ENCODE peak calls at places on chromosomes 13 and 19, in seven cellular contexts. K is OCI-LY7, B is MM.1S, F is PC-9, N is Karpas-422, V is GM23338, T is HCT116. J is an unnamed sample. For H3K4me1 and H3K9me2, the result is how much of the 10 kb centered on the place peaks cover.

GRCh38 chr13:66835040-66835628 is 395.0 kb downstream of the PCDH9 start:
- DNase-seq in K (no peak), B (no peak), F (no peak), N (no peak), V (no peak), T (no peak), J (no peak)

GRCh38 chr13:82627183-82627582 is 1255.1 kb downstream of the SLITRK1 start:
- DNase-seq in K (no peak), B (no peak), F (no peak), N (no peak), V (no peak), T (no peak), J (peak)

GRCh38 chr13:99750951-99751350 is 220.6 kb downstream of the ZIC5 start:
- DNase-seq in K (no peak), B (no peak), F (no peak), N (no peak), V (no peak), T (no peak), J (no peak)

GRCh38 chr13:29849731-29850212 is 645 bp downstream of the UBL3 start:
- DNase-seq in K (no peak), B (peak), F (peak), N (no peak), V (peak), T (no peak), J (peak)

GRCh38 chr13:109256866-109257760 is 529.3 kb downstream of the IRS2 start:
- DNase-seq in K (no peak), B (no peak), F (peak), N (no peak), V (peak), T (peak), J (peak)

GRCh38 chr19:56297010-56297409 is 17.6 kb downstream of the ZSCAN5A start:
- DNase-seq in K (no peak), B (no peak), F (no peak), N (no peak), V (no peak), T (no peak), J (no peak)

GRCh38 chr13:68019901-68020300 is 789.8 kb upstream of the PCDH9 start:
- DNase-seq in K (no peak), B (no peak), F (no peak), N (no peak), V (no peak), T (no peak), J (no peak)

GRCh38 chr13:79492313-79492798 is 11.4 kb downstream of the NDFIP2 start:
- DNase-seq in K (no peak), B (no peak), F (no peak), N (no peak), V (peak), T (no peak), J (peak)

GRCh38 chr19:35278578-35279284 is 3.6 kb upstream of the HAMP start:
- DNase-seq in K (no peak), B (no peak), F (no peak), N (no peak), V (no peak), T (no peak), J (no peak)

GRCh38 chr19:35279985-35280821 is 2.1 kb upstream of the HAMP start:
- DNase-seq in K (peak), B (no peak), F (no peak), N (no peak), V (no peak), T (no peak), J (no peak)

GRCh38 chr19:35279374-35279773 is 3.0 kb upstream of the HAMP start:
- DNase-seq in K (no peak), B (no peak), F (no peak), N (no peak), V (no peak), T (no peak), J (no peak)

GRCh38 chr19:35284153-35285140 is 2.1 kb downstream of the HAMP start:
- DNase-seq in K (no peak), B (peak), F (no peak), N (no peak), V (peak), T (no peak), J (no peak)

GRCh38 chr19:35281303-35281702 is 1.0 kb upstream of the HAMP start:
- DNase-seq in K (no peak), B (no peak), F (no peak), N (no peak), V (no peak), T (no peak), J (peak)
- H3K4me1 ChIP-seq in K (under half), B (under half), F (under half), N (under half), V (under half), T (under half), J (under half)

GRCh38 chr13:19159761-19160420 is 21.7 kb downstream of the TUBA3C start:
- DNase-seq in K (no peak), B (no peak), F (no peak), N (no peak), V (no peak), T (no peak), J (no peak)
- H3K9me2 ChIP-seq in K (under half), B (under half), F (under half), N (under half), V (under half), T (under half), J (under half)

GRCh38 chr19:31329819-31330218 is 19.4 kb downstream of the TSHZ3 start:
- DNase-seq in K (no peak), B (no peak), F (no peak), N (no peak), V (no peak), T (no peak), J (no peak)

GRCh38 chr19:31332096-31332495 is 17.1 kb downstream of the TSHZ3 start:
- DNase-seq in K (no peak), B (no peak), F (no peak), N (no peak), V (no peak), T (no peak), J (peak)

GRCh38 chr19:31331536-31331935 is 17.7 kb downstream of the TSHZ3 start:
- DNase-seq in K (no peak), B (no peak), F (no peak), N (no peak), V (no peak), T (no peak), J (no peak)

GRCh38 chr19:31330237-31330636 is 19.0 kb downstream of the TSHZ3 start:
- DNase-seq in K (no peak), B (no peak), F (no peak), N (no peak), V (no peak), T (no peak), J (no peak)

DNA sequence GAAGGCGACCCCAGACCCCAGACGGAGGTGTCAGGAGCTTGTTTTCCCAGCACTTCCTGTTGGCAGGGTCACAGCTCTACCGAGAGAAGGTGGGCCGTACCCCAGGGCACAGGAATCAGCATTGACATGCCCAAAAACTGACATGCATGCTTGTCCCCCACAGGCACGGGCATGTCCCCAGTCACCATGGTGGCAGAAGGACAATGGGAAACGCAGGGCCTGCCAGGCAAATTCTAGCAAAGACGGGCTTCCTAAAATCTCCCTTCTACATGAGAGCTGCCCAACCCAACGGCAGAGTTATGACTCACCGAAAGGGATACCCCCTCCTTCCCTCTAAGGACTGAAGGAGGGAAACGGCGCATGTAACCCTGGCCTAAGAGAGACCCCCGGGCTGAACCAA is 18.5 kb downstream of the TSHZ3 start:
- DNase-seq in K (no peak), B (no peak), F (no peak), N (no peak), V (no peak), T (no peak), J (no peak)
- H3K4me1 ChIP-seq in K (under half), B (under half), F (under half), N (under half), V (under half), T (under half), J (under half)

GRCh38 chr19:38985262-38985661 is 9.7 kb upstream of the FBXO17 start:
- DNase-seq in K (no peak), B (no peak), F (no peak), N (no peak), V (no peak), T (no peak), J (no peak)
- H3K9me2 ChIP-seq in K (under half), B (under half), F (under half), N (under half), V (under half), T (under half), J (under half)

GRCh38 chr13:34696741-34697140 is 245.3 kb upstream of the NBEA start:
- DNase-seq in K (no peak), B (no peak), F (no peak), N (no peak), V (no peak), T (no peak), J (no peak)
- H3K4me1 ChIP-seq in K (under half), B (under half), F (under half), N (under half), V (under half), T (under half), J (under half)

DNA sequence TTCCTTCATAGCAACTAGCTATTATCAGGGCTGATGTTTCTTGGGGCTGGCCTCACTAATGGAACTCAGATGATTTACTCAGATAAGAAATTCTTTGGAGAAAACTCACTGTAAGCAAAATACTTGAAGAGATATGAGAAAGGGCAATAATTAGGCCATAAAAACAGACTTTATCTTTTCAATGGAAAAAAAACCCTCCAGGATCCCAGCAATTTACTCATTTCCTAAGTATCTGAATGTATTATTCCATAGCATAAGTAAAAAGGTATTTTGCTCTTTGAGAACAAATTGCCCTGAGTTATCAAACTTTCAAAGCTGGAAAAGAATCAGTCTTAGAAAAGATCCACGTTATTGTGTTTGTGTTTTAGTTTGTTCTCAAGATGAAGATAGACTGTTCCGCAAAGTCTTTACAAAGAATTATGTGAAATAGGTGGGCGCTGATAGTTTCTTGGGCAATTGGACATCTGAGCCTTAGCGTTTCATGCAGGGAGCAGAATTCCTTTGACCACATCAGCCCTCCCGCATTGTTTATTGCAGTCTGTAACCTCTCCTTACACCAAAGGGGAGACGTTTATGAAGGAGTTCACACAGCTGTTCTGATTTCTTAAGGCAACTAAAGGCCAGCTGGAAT is 29.1 kb upstream of the CSNK1A1L start:
- DNase-seq in K (no peak), B (no peak), F (no peak), N (no peak), V (no peak), T (no peak), J (peak)
- H3K9me2 ChIP-seq in K (under half), B (under half), F (under half), N (under half), V (under half), T (under half), J (under half)

DNA sequence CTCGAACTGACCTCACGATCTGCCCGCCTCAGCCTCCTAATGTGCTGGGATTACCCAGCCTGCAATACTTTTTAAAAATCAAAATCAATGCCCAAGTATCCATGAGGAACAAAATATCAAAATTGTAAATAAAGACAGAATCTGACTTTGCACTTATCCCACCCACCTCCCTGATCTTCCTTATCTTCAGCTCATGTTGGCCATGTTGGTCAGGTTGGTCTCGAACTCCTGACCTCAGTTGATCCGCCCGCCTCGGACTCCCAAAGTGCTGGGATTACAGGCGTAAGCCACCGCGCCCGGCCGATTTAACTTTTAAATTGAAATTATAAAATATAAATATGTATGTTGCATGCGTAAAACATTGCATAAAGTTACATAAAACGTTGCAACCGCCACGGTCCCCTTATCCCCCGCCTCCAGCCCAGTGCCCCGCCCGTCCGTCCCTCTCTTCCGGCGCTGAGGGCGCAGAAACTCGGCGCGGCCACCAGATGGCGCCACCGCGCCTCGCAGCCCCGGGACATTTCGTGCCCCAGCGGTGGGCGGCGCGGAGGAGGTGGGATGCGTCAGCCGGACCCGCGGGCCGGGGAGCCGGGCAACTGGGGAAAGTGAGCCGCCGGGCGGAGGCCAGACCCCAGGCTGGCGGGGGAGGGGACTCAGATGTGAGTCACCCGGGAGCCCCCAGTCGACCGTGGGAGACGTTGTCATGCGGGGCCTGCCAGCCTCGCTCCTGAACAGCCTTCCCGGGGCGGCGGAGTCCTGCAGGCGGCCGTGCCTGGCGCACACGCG is 1.5 kb upstream of the GADD45B start:
- DNase-seq in K (peak), B (peak), F (peak), N (peak), V (peak), T (no peak), J (peak)
- H3K4me1 ChIP-seq in K (under half), B (under half), F (under half), N (under half), V (under half), T (half or more), J (under half)